ENCODE peak calls at places on chromosomes 5 and 9, in eight cellular contexts. W is upper lobe of left lung, V is HepG2, K is transverse colon, M is Panc1, T is HCT116, O is endothelial cell of umbilical vein, I is SK-N-SH. N is an unnamed sample. For H3K27me3 and H3K4me1, the result is how much of the 10 kb centered on the place peaks cover.

GRCh38 chr5:37777472-37778135 is 62.2 kb downstream of the GDNF start:
- DNase-seq in T (no peak), K (peak), O (no peak), M (no peak), V (no peak), W (no peak), I (no peak), N (no peak)

GRCh38 chr5:137078171-137078665 is 420.9 kb downstream of the SPOCK1 start:
- DNase-seq in V (no peak), M (peak), K (no peak), W (no peak), O (no peak), I (no peak), T (peak), N (no peak)

GRCh38 chr5:94870496-94871214 is 252.2 kb downstream of the SLF1 start:
- DNase-seq in K (no peak), I (no peak), M (no peak), T (no peak), V (peak), W (no peak), O (no peak), N (no peak)

GRCh38 chr5:134240421-134240962 is 14.6 kb upstream of the PPP2CA start:
- DNase-seq in T (no peak), V (peak), O (no peak), W (no peak), M (no peak), I (peak), K (no peak), N (no peak)

GRCh38 chr5:77806213-77806843 is 30.2 kb upstream of the TBCA start:
- DNase-seq in T (no peak), O (peak), V (no peak), I (no peak), M (no peak), K (no peak), W (no peak), N (no peak)

GRCh38 chr9:78026947-78027346 is 4.7 kb downstream of the GNAQ start:
- DNase-seq in K (no peak), T (no peak), V (no peak), M (no peak), O (no peak), W (no peak), I (no peak), N (no peak)

GRCh38 chr9:27828908-27829307 is 255.6 kb upstream of the C9orf72 start:
- DNase-seq in I (no peak), M (no peak), O (no peak), K (no peak), T (no peak), W (no peak), V (no peak), N (no peak)

GRCh38 chr9:89442981-89443817 is 54.7 kb downstream of the SEMA4D start:
- DNase-seq in W (no peak), V (no peak), M (no peak), T (no peak), I (no peak), O (no peak), K (no peak), N (no peak)

GRCh38 chr9:86573886-86574285 is 219.7 kb upstream of the TUT7 start:
- DNase-seq in O (no peak), T (no peak), V (no peak), K (no peak), W (no peak), I (no peak), M (no peak), N (no peak)

GRCh38 chr5:103232393-103232999 is 26.1 kb upstream of the MACIR start:
- DNase-seq in K (no peak), M (peak), T (peak), I (peak), V (peak), W (peak), O (peak), N (no peak)

GRCh38 chr5:69335341-69335975 is 2.9 kb upstream of the CCDC125 start:
- DNase-seq in O (no peak), K (no peak), W (no peak), I (no peak), T (no peak), M (no peak), V (no peak), N (peak)

GRCh38 chr9:27151693-27152397 is 42.8 kb downstream of the TEK start:
- DNase-seq in K (no peak), V (no peak), T (no peak), O (peak), W (no peak), I (no peak), M (no peak), N (no peak)

GRCh38 chr5:148382961-148383360 is 797 bp upstream of the FBXO38 start:
- DNase-seq in I (no peak), W (no peak), V (no peak), T (no peak), O (peak), K (no peak), M (no peak), N (no peak)

GRCh38 chr5:2756764-2757163 is 5.3 kb upstream of the IRX2 start:
- DNase-seq in T (no peak), I (no peak), M (no peak), W (no peak), K (no peak), O (no peak), V (no peak), N (no peak)

GRCh38 chr5:148805323-148806290 is 20.8 kb upstream of the ADRB2 start:
- DNase-seq in T (no peak), O (peak), K (no peak), W (peak), I (peak), V (no peak), M (no peak), N (no peak)

GRCh38 chr9:95459218-95459617 is 57.6 kb downstream of the PTCH1 start:
- DNase-seq in W (no peak), T (no peak), K (no peak), V (no peak), I (no peak), M (no peak), O (no peak), N (no peak)

GRCh38 chr9:82736126-82736525 is 326.8 kb downstream of the RASEF start:
- DNase-seq in W (no peak), T (no peak), I (no peak), V (no peak), O (no peak), K (no peak), M (no peak), N (no peak)

GRCh38 chr9:78187763-78188495 is 47.9 kb upstream of the CEP78 start:
- DNase-seq in W (peak), K (no peak), M (no peak), V (no peak), I (no peak), T (no peak), O (no peak), N (no peak)

GRCh38 chr5:171427318-171428167 is 8.1 kb downstream of the FGF18 start:
- DNase-seq in O (no peak), V (no peak), M (no peak), W (no peak), K (no peak), I (no peak), T (no peak), N (peak)

GRCh38 chr9:124088476-124088837 is 76.9 kb downstream of the LHX2 start:
- DNase-seq in W (no peak), M (no peak), I (no peak), K (no peak), V (no peak), O (no peak), T (no peak), N (no peak)

GRCh38 chr9:115200711-115201505 is 83.0 kb upstream of the TNC start:
- DNase-seq in W (no peak), V (no peak), I (no peak), T (no peak), M (no peak), K (no peak), O (no peak), N (no peak)

GRCh38 chr5:139893873-139894272 is 98.3 kb downstream of the PSD2 start:
- DNase-seq in W (no peak), V (no peak), O (no peak), M (no peak), I (peak), T (no peak), K (no peak), N (no peak)

GRCh38 chr9:76153372-76153771 is 240.9 kb downstream of the RFK start:
- DNase-seq in I (no peak), M (no peak), O (no peak), V (no peak), W (no peak), K (no peak), T (no peak), N (no peak)

GRCh38 chr9:137784046-137784445 is 93.5 kb upstream of the CACNA1B start:
- DNase-seq in O (no peak), I (peak), T (no peak), K (no peak), M (no peak), W (no peak), V (no peak), N (no peak)

GRCh38 chr9:3004572-3004971 is 160.7 kb upstream of the PUM3 start:
- DNase-seq in O (no peak), W (no peak), V (no peak), T (no peak), K (no peak), M (no peak), I (no peak), N (no peak)

GRCh38 chr9:6930827-6931226 is 173.1 kb downstream of the KDM4C start:
- DNase-seq in T (no peak), M (no peak), O (no peak), K (no peak), V (no peak), I (no peak), W (no peak), N (no peak)

GRCh38 chr9:132976571-132976970 is 1.9 kb upstream of the GFI1B start:
- DNase-seq in K (no peak), W (no peak), T (no peak), I (no peak), V (no peak), O (no peak), M (no peak), N (no peak)
- H3K27me3 ChIP-seq in K (half or more), W (under half), T (under half), I (half or more), V (under half), O (under half), M (under half), N (under half)

GRCh38 chr5:136047858-136048257 is 19.1 kb downstream of the TGFBI start:
- DNase-seq in W (peak), K (peak), O (no peak), T (no peak), M (no peak), I (no peak), V (no peak), N (peak)

GRCh38 chr5:136051486-136052220 is 22.9 kb downstream of the TGFBI start:
- DNase-seq in K (no peak), M (no peak), O (no peak), W (peak), I (no peak), V (no peak), T (no peak), N (peak)

GRCh38 chr5:136052692-136053335 is 24.0 kb downstream of the TGFBI start:
- DNase-seq in K (no peak), V (no peak), I (no peak), O (no peak), M (no peak), T (no peak), W (no peak), N (peak)

GRCh38 chr5:136046231-136046630 is 17.4 kb downstream of the TGFBI start:
- DNase-seq in O (no peak), I (no peak), V (no peak), W (peak), M (no peak), K (no peak), T (no peak), N (no peak)

GRCh38 chr5:136048966-136049365 is 20.2 kb downstream of the TGFBI start:
- DNase-seq in V (no peak), W (no peak), T (no peak), I (no peak), O (no peak), K (no peak), M (no peak), N (peak)
- H3K4me1 ChIP-seq in V (under half), W (under half), T (under half), I (under half), O (under half), K (under half), M (under half), N (under half)

DNA sequence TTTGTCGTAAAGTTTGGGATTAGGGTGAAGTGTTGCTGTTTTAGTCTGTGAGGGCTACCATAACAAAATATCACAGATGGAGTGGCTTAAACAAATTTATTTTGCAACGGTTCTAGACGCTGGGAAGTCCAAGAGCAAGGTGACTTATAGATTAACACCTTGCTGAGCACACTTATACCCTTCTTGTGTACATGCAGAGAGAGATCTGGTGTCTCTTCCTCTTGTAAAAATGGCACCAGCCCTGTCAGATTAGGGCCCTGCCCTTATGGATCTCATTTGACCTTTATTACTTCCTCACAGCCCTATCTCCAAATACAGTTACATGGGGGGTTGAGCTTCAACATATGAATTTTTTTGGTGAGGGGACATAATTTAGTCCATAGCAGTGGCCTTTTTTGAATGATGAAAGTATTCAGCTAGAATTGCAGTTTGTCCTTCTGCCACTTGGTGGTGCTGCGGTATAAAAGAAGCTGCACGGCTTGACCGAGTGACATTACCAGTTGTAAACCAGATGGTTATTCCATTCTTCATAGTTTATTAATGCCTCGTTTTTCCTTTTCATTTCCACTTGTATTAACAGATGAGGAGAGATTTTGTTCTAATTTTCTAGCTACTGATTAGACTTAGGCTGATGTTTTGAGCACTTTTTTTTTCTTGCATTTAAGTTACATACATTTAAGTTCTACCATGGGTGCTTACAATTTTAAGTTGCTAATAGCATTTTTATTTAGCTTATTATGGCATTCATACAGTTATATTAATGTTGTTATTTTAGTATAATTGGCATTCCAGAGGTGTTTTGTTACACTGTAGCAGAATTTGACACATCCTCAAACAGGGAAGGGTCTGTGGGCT is 19.4 kb downstream of the DCP2 start:
- DNase-seq in O (peak), M (no peak), T (peak), W (peak), V (peak), I (peak), K (peak), N (peak)
- TF ChIP-seq POLR2AphosphoS5 in O (no peak), M (no peak), T (no peak), W (no peak), V (no peak), I (no peak), K (no peak), N (no peak)

GRCh38 chr5:73233053-73233460 is 60.1 kb downstream of the TMEM174 start:
- DNase-seq in V (no peak), M (no peak), I (no peak), T (no peak), W (no peak), K (no peak), O (no peak), N (no peak)

GRCh38 chr5:73234156-73234555 is 61.2 kb downstream of the TMEM174 start:
- DNase-seq in M (no peak), K (no peak), O (no peak), V (no peak), T (no peak), I (no peak), W (no peak), N (no peak)

GRCh38 chr5:73233461-73234151 is 60.6 kb downstream of the TMEM174 start:
- DNase-seq in W (no peak), M (no peak), I (peak), V (no peak), T (no peak), O (peak), K (no peak), N (no peak)

GRCh38 chr5:73238873-73239272 is 65.9 kb downstream of the TMEM174 start:
- DNase-seq in I (no peak), K (no peak), T (no peak), V (no peak), O (no peak), M (no peak), W (no peak), N (no peak)

GRCh38 chr5:73236541-73237128 is 63.6 kb downstream of the TMEM174 start:
- DNase-seq in O (no peak), I (no peak), M (no peak), K (no peak), T (no peak), V (no peak), W (no peak), N (no peak)
- H3K27me3 ChIP-seq in O (half or more), I (under half), M (under half), K (half or more), T (under half), V (under half), W (under half), N (half or more)

GRCh38 chr5:169289520-169289919 is 11.4 kb downstream of the SLIT3 start:
- DNase-seq in K (no peak), W (no peak), T (no peak), M (no peak), O (no peak), V (no peak), I (no peak), N (no peak)

GRCh38 chr5:169290895-169291294 is 10.0 kb downstream of the SLIT3 start:
- DNase-seq in I (no peak), W (no peak), T (no peak), V (no peak), M (no peak), K (no peak), O (peak), N (no peak)

GRCh38 chr5:169288066-169288753 is 12.7 kb downstream of the SLIT3 start:
- DNase-seq in O (no peak), M (no peak), W (no peak), K (no peak), T (no peak), V (no peak), I (no peak), N (no peak)

GRCh38 chr5:169286572-169287325 is 14.2 kb downstream of the SLIT3 start:
- DNase-seq in M (no peak), K (no peak), V (no peak), T (no peak), I (no peak), W (no peak), O (no peak), N (no peak)

DNA sequence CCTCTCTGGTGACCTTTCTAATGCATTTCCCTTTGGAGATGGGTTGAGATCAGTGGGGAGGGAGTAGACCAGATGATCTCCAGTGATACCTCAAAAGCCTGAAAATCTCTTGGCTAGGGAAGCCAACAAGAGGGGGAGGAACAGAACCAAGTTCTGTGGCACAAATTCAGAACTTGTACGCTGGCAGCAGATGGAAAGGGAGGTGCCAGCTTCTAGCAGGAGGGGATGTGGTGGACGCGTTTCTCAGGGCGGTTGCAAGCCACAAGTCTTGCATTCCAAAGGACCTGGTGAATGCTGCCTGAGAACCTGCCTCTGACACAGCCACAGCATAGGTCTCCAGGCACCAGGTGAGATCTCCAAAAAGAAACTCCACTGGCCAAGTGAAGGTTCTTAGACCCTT is 13.4 kb downstream of the SLIT3 start:
- DNase-seq in O (no peak), I (no peak), V (no peak), W (no peak), M (no peak), T (no peak), K (no peak), N (no peak)
- H3K4me1 ChIP-seq in O (under half), I (under half), V (under half), W (under half), M (under half), T (under half), K (under half), N (under half)

DNA sequence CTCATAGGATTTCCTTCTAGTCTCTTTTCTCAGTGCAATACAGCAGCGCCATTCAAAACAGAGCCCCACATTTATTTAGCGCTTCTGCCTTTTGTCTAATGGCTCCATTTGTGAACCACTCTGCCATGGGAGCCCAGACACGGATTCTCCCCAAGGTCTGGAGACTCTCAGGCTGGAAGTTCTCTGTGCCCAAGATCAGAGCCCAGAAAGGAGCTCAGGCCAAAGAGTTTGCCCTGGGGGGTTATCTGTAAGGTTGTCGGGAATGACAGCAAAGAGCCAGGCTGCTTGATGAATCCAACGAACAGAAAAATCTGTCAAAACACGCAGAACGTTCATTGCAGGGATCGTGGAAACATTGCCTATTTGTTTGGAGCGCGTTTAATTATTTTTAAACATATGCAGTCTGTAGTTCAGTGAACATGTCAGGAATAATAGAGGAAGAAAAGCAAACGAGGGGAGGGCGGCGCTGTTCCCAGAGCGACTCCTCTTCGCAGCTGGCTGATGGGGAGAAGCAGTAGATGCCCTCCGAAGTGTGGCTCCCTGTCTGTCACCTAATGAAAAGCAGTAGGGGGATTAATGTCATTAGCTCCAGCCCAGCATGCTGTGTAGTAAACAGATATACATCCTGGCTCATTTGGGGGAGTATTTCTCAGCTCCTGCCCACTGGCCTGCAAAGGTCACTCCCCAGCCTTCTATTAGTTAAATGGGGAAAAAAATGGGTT is 464.9 kb upstream of the MPDZ start:
- DNase-seq in M (no peak), K (no peak), V (no peak), O (no peak), I (peak), T (no peak), W (no peak), N (no peak)
- TF ChIP-seq POLR2AphosphoS5 in M (no peak), K (no peak), V (no peak), O (no peak), I (no peak), T (no peak), W (no peak), N (no peak)

N was measured in suprapubic skin.